ENCODE peak calls at places on chromosome 10, in seven cellular contexts. R, A, W, K, B, I and F are unnamed samples.

GRCh38 chr10:133379152-133379800 is at the start of gene PAOX:
- DNase-seq in I (peak), K (peak), A (no peak), B (peak), W (no peak), R (peak), F (peak)

GRCh38 chr10:52999681-53000080 is 227.1 kb upstream of the MBL2 start:
- DNase-seq in A (no peak), B (no peak), K (no peak), R (no peak), W (no peak), I (no peak), F (no peak)

GRCh38 chr10:13270877-13271551 is 28.9 kb downstream of the PHYH start:
- DNase-seq in K (no peak), B (no peak), A (no peak), I (no peak), W (no peak), R (peak), F (no peak)

GRCh38 chr10:29316308-29317026 is 27.6 kb downstream of the LYZL1 start:
- DNase-seq in K (no peak), I (no peak), R (no peak), A (no peak), W (no peak), B (no peak), F (no peak)

GRCh38 chr10:128623776-128624175 is 497.6 kb upstream of the MKI67 start:
- DNase-seq in K (no peak), A (no peak), W (no peak), I (no peak), B (no peak), R (no peak), F (no peak)

GRCh38 chr10:44362866-44363711 is 21.8 kb downstream of the CXCL12 start:
- DNase-seq in A (no peak), W (no peak), K (no peak), B (no peak), I (no peak), R (no peak), F (no peak)

GRCh38 chr10:102644646-102645387 is 538 bp downstream of the TRIM8 start:
- DNase-seq in K (peak), A (peak), I (peak), B (peak), W (peak), R (peak), F (peak)

GRCh38 chr10:3331104-3331645 is 158.6 kb upstream of the PITRM1 start:
- DNase-seq in A (no peak), R (no peak), W (no peak), K (no peak), B (no peak), I (no peak), F (no peak)

GRCh38 chr10:59891349-59891748 is 15.0 kb downstream of the CCDC6 start:
- DNase-seq in I (no peak), B (no peak), R (no peak), A (no peak), W (no peak), K (no peak), F (no peak)

GRCh38 chr10:123792579-123792978 is 99.0 kb downstream of the CPXM2 start:
- DNase-seq in A (no peak), B (no peak), R (no peak), K (no peak), I (no peak), W (no peak), F (no peak)

GRCh38 chr10:120632047-120632446 is 175.0 kb downstream of the PLPP4 start:
- DNase-seq in K (no peak), W (no peak), A (no peak), I (no peak), R (no peak), B (no peak), F (no peak)

GRCh38 chr10:4333474-4333894 is 492.5 kb upstream of the AKR1E2 start:
- DNase-seq in I (no peak), R (no peak), B (no peak), W (no peak), A (no peak), K (no peak), F (no peak)

GRCh38 chr10:60430017-60430416 is 40.3 kb upstream of the ANK3 start:
- DNase-seq in W (no peak), R (peak), B (no peak), A (no peak), K (no peak), I (no peak), F (no peak)

GRCh38 chr10:30793093-30793492 is 163.5 kb upstream of the LYZL2 start:
- DNase-seq in A (no peak), I (no peak), R (no peak), W (no peak), B (no peak), K (no peak), F (no peak)

GRCh38 chr10:94423627-94424026 is 21.3 kb downstream of the TBC1D12 start:
- DNase-seq in W (no peak), I (no peak), K (no peak), A (no peak), R (no peak), B (no peak), F (no peak)

GRCh38 chr10:65273063-65273462 is 1652.8 kb upstream of the LRRTM3 start:
- DNase-seq in K (no peak), I (no peak), W (no peak), R (no peak), B (no peak), A (no peak), F (no peak)

GRCh38 chr10:62869958-62870357 is 53.8 kb upstream of the EGR2 start:
- DNase-seq in R (no peak), K (no peak), A (no peak), B (no peak), I (no peak), W (no peak), F (no peak)

GRCh38 chr10:131621784-131622624 is 278.8 kb upstream of the PPP2R2D start:
- DNase-seq in W (no peak), A (no peak), R (no peak), K (no peak), B (no peak), I (no peak), F (no peak)

GRCh38 chr10:82925547-82925946 is 1050.6 kb downstream of the NRG3 start:
- DNase-seq in B (no peak), A (no peak), K (no peak), I (no peak), R (no peak), W (no peak), F (no peak)

GRCh38 chr10:125848371-125848770 is 25.0 kb downstream of the BCCIP start:
- DNase-seq in I (no peak), R (no peak), B (no peak), W (no peak), A (no peak), K (no peak), F (no peak)

GRCh38 chr10:30155401-30155800 is 96.0 kb upstream of the JCAD start:
- DNase-seq in K (no peak), R (no peak), A (no peak), I (no peak), B (no peak), W (no peak), F (no peak)

GRCh38 chr10:24848169-24848688 is 104.2 kb downstream of the PRTFDC1 start:
- DNase-seq in R (no peak), K (no peak), W (no peak), B (no peak), I (no peak), A (no peak), F (no peak)

GRCh38 chr10:114482915-114483314 is 78.6 kb upstream of the AFAP1L2 start:
- DNase-seq in I (no peak), R (no peak), B (no peak), A (no peak), K (no peak), W (no peak), F (no peak)

GRCh38 chr10:22912763-22913389 is 15.0 kb upstream of the ARMC3 start:
- DNase-seq in B (no peak), K (no peak), W (no peak), R (no peak), I (no peak), A (peak), F (no peak)

GRCh38 chr10:132302911-132303310 is 4.8 kb downstream of the STK32C start:
- DNase-seq in R (no peak), B (no peak), A (no peak), I (no peak), W (no peak), K (no peak), F (no peak)

GRCh38 chr10:104028823-104029527 is 56.7 kb downstream of the COL17A1 start:
- DNase-seq in A (no peak), B (no peak), W (no peak), K (no peak), R (no peak), I (no peak), F (no peak)

GRCh38 chr10:93097386-93097785 is 23.7 kb downstream of the CYP26A1 start:
- DNase-seq in R (no peak), K (no peak), B (no peak), W (no peak), A (no peak), I (no peak), F (no peak)

GRCh38 chr10:133275683-133276092 is 980 bp downstream of the ADAM8 start:
- DNase-seq in R (no peak), I (no peak), A (no peak), W (no peak), K (no peak), B (no peak), F (no peak)

GRCh38 chr10:44161196-44161595 is 223.7 kb downstream of the CXCL12 start:
- DNase-seq in B (no peak), I (no peak), W (no peak), R (no peak), A (no peak), K (no peak), F (no peak)

GRCh38 chr10:76830218-76830617 is 807.4 kb downstream of the KCNMA1 start:
- DNase-seq in K (no peak), R (no peak), A (no peak), I (no peak), W (no peak), B (peak), F (no peak)